ENCODE peak calls at places on chromosomes 1 and 21, in seven cellular contexts. Q is left ventricle myocardium inferior; T is CD4-positive, CD25-positive, alpha-beta regulatory T cell; K is uterus; W is CD8-positive, alpha-beta T cell; D is trophoblast cell; M is upper lobe of right lung. S is an unnamed sample. For H3K4me1, the result is how much of the 10 kb centered on the place peaks cover.

GRCh38 chr1:161869291-161869690 is 103.2 kb downstream of the ATF6 start:
- DNase-seq in Q (no peak), T (no peak), M (no peak), D (no peak), W (no peak), K (no peak), S (no peak)

GRCh38 chr21:35189077-35189863 is 140.2 kb upstream of the RUNX1 start:
- DNase-seq in Q (no peak), T (no peak), M (no peak), W (no peak), K (peak), D (peak), S (no peak)

GRCh38 chr1:62905309-62905708 is 121.4 kb downstream of the ATG4C start:
- DNase-seq in Q (no peak), T (no peak), W (no peak), D (no peak), K (no peak), M (no peak), S (no peak)

GRCh38 chr1:101174722-101175121 is 62.1 kb upstream of the S1PR1 start:
- DNase-seq in W (no peak), T (no peak), M (no peak), D (peak), Q (no peak), K (no peak), S (no peak)

GRCh38 chr1:244557565-244557964 is 95.4 kb upstream of the DESI2 start:
- DNase-seq in T (no peak), K (no peak), D (no peak), Q (no peak), W (no peak), M (no peak), S (no peak)

GRCh38 chr1:95916616-95917015 is 682.6 kb downstream of the RWDD3 start:
- DNase-seq in W (no peak), T (no peak), K (no peak), D (peak), M (no peak), Q (no peak), S (no peak)

GRCh38 chr1:117780981-117781475 is 148.4 kb downstream of the GDAP2 start:
- DNase-seq in T (no peak), K (peak), M (no peak), D (peak), Q (no peak), W (no peak), S (no peak)

GRCh38 chr1:204031098-204031710 is 41.7 kb upstream of the SOX13 start:
- DNase-seq in K (no peak), M (peak), Q (no peak), D (no peak), T (no peak), W (no peak), S (no peak)

GRCh38 chr1:235161685-235162327 is 756 bp upstream of the RBM34 start:
- DNase-seq in Q (no peak), W (no peak), D (no peak), M (no peak), K (no peak), T (no peak), S (no peak)

GRCh38 chr1:222416001-222416791 is 131.7 kb downstream of the HHIPL2 start:
- DNase-seq in W (no peak), Q (no peak), M (no peak), K (no peak), D (no peak), T (no peak), S (no peak)

GRCh38 chr1:156527584-156527983 is 27.0 kb upstream of the MEF2D start:
- DNase-seq in T (no peak), D (no peak), Q (no peak), K (no peak), M (peak), W (no peak), S (no peak)

GRCh38 chr1:202244841-202245261 is 51.3 kb downstream of the LGR6 start:
- DNase-seq in Q (no peak), T (no peak), W (no peak), D (no peak), K (no peak), M (no peak), S (no peak)

GRCh38 chr1:15212216-15212988 is 34.6 kb upstream of the FHAD1 start:
- DNase-seq in M (peak), T (no peak), D (no peak), K (no peak), Q (no peak), W (no peak), S (no peak)

GRCh38 chr1:42931108-42931539 is 27.5 kb downstream of the SLC2A1 start:
- DNase-seq in T (peak), M (peak), D (peak), K (no peak), Q (no peak), W (peak), S (peak)

GRCh38 chr1:68211781-68212180 is 20.5 kb downstream of the WLS start:
- DNase-seq in K (no peak), Q (no peak), W (no peak), D (no peak), M (no peak), T (no peak), S (no peak)

GRCh38 chr1:36440044-36440443 is 10.2 kb downstream of the OSCP1 start:
- DNase-seq in W (no peak), M (no peak), D (peak), Q (no peak), T (no peak), K (no peak), S (no peak)

GRCh38 chr1:197519741-197520334 is 251.8 kb downstream of the CRB1 start:
- DNase-seq in K (no peak), D (peak), W (no peak), M (no peak), T (no peak), Q (no peak), S (no peak)

GRCh38 chr1:156154317-156154749 is 948 bp downstream of the SEMA4A start:
- DNase-seq in K (no peak), D (no peak), Q (no peak), M (peak), T (no peak), W (no peak), S (no peak)

GRCh38 chr1:184627012-184627351 is 127.7 kb downstream of the EDEM3 start:
- DNase-seq in D (no peak), W (no peak), T (no peak), K (no peak), M (no peak), Q (no peak), S (no peak)

GRCh38 chr1:164784960-164785359 is 226.0 kb downstream of the PBX1 start:
- DNase-seq in M (no peak), T (no peak), W (no peak), K (no peak), D (no peak), Q (no peak), S (no peak)

GRCh38 chr1:30109853-30110252 is 613.5 kb downstream of the MATN1 start:
- DNase-seq in K (peak), W (no peak), Q (no peak), D (no peak), T (no peak), M (no peak), S (no peak)

GRCh38 chr1:218348628-218349185 is 3.6 kb downstream of the TGFB2 start:
- DNase-seq in M (no peak), D (peak), Q (no peak), W (no peak), T (no peak), K (no peak), S (no peak)

GRCh38 chr1:241387216-241387615 is 30.2 kb upstream of the RGS7 start:
- DNase-seq in Q (no peak), M (no peak), K (no peak), D (peak), T (no peak), W (no peak), S (no peak)

GRCh38 chr1:116501870-116502244 is 69.0 kb downstream of the CD58 start:
- DNase-seq in Q (no peak), M (no peak), W (no peak), D (no peak), T (no peak), K (no peak), S (no peak)

GRCh38 chr1:48561444-48561843 is 89.4 kb upstream of the SPATA6 start:
- DNase-seq in T (no peak), D (no peak), K (no peak), W (no peak), Q (no peak), M (no peak), S (no peak)

GRCh38 chr1:53134042-53134485 is 8.4 kb downstream of the SLC1A7 start:
- DNase-seq in K (no peak), D (no peak), Q (no peak), W (no peak), T (no peak), M (no peak), S (no peak)

GRCh38 chr21:43318841-43319781 is 107.8 kb downstream of the SIK1 start:
- DNase-seq in M (no peak), Q (no peak), K (no peak), T (no peak), W (no peak), D (peak), S (no peak)

DNA sequence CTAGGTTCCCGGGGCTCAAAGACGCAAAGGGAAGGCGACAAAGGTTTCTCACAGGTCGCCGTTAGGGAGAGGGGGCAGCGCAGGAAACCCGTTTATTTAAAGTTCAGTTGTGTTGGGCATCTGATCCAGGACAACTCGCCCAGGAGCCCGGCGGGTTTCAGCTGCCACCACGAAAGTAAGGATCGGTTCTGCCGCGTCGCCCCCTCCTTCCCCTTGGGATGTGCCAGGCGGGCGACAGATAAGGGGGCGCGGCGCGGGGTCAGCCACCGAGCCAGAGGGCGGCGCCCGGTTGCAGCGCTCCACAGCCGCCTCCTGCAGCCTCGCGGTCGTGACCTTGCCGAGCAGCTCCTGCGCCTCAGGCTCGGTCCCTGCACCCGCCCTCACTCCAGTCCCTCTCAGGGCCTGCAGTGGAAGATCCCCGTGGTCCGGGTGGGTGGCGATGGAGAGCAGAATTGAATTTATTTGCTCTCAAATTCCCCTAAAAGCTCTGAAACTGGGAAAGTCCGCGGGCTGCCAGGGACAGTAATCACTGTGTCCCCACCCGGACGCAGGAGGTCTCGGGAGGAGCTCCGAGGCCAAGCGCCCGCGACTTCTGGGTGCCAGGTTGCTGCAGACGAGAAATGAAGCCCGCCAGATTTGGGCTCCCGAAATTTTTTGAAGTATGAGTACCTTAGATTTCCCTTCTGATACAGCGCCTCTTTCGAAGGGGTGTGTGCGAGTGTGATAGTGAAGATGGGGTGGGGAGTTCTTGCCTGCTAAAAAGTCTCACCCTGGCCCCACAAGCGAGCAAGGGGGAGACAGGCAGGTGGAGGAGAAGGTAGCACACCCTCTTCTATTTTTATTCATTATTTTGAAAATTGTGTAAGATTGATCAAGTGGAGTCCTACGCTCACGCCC is 28.4 kb upstream of the NFIA start:
- DNase-seq in Q (peak), W (peak), K (peak), T (no peak), D (no peak), M (peak), S (peak)
- H3K4me3 ChIP-seq in Q (peak), W (peak), K (peak), T (peak), D (no peak), M (peak), S (peak)

GRCh38 chr1:3503525-3503886 is 49.0 kb downstream of the ARHGEF16 start:
- DNase-seq in T (no peak), M (no peak), Q (no peak), D (no peak), W (no peak), K (no peak), S (no peak)
- H3K27ac ChIP-seq in T (no peak), M (no peak), Q (no peak), D (no peak), W (no peak), K (peak), S (no peak)

GRCh38 chr1:92975551-92976232 is 14.4 kb upstream of the DIPK1A start:
- DNase-seq in W (no peak), Q (peak), D (no peak), M (no peak), T (no peak), K (no peak), S (peak)
- H3K4me1 ChIP-seq in W (under half), Q (under half), D (under half), M (under half), T (half or more), K (under half), S (under half)

DNA sequence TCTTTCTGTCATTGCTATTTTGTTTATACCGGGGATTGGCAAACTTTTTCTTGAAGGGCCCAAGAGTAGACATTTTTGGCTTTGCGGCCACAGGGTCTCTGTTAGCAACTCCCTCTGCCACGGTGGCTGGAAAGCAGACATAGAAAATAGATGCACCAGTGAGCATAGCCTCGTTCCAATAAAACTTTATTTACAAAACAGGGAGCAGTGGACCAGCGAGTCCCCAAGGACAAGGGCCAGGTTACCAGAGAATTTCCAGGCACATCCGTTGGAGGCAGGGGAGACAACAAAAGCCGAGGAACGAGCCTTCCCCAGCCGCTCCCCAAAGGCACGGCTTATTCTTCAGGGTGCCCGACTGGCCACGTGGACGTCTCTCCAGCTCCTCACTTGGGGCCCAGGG is 26.5 kb downstream of the FAAP20 start:
- DNase-seq in Q (no peak), T (no peak), K (no peak), W (no peak), D (no peak), M (no peak), S (no peak)
- H3K4me3 ChIP-seq in Q (no peak), T (no peak), K (no peak), W (no peak), D (no peak), M (no peak), S (no peak)

S was measured in colonic mucosa.